ENCODE peak calls at places on chromosomes 11 and 22, in nine cellular contexts. O, G, T, N, L, P, E, Q and Y are unnamed samples.
A peak's percentile ranks its signal among the peaks of the same experiment; 100 is the strongest.

GRCh38 chr11:132134322-132134721 is 763.9 kb downstream of the NTM start:
- DNase-seq in O (no peak), G (no peak), T (no peak), N (no peak), L (no peak), P (no peak), E (no peak), Q (no peak), Y (peak; percentile 10)

GRCh38 chr22:37303821-37304274 is 21.5 kb downstream of the CYTH4 start:
- DNase-seq in O (no peak), G (no peak), T (peak; percentile 79), N (peak; percentile 86), L (peak; percentile 39), P (peak; percentile 89), E (no peak), Q (no peak), Y (peak; percentile 84)

GRCh38 chr11:2214527-2215229 is 43.1 kb upstream of the TH start:
- DNase-seq in O (no peak), G (no peak), T (no peak), N (no peak), L (no peak), P (no peak), E (no peak), Q (no peak), Y (no peak)

GRCh38 chr11:68373810-68374501 is 61.6 kb downstream of the LRP5 start:
- DNase-seq in O (peak; percentile 52), G (no peak), T (peak; percentile 42), N (no peak), L (peak; percentile 53), P (peak; percentile 80), E (no peak), Q (no peak), Y (no peak)

GRCh38 chr22:29487587-29487986 is 7.6 kb downstream of the NEFH start:
- DNase-seq in O (no peak), G (no peak), T (no peak), N (no peak), L (no peak), P (no peak), E (no peak), Q (no peak), Y (no peak)

GRCh38 chr22:46807458-46807857 is 45.0 kb downstream of the TBC1D22A start:
- DNase-seq in O (no peak), G (no peak), T (no peak), N (no peak), L (no peak), P (no peak), E (no peak), Q (no peak), Y (no peak)

GRCh38 chr11:55661901-55662300 is at the start of gene OR4C6:
- DNase-seq in O (no peak), G (no peak), T (no peak), N (no peak), L (no peak), P (no peak), E (no peak), Q (no peak), Y (no peak)

GRCh38 chr11:112605093-112605666 is 344.5 kb upstream of the PLET1 start:
- DNase-seq in O (no peak), G (no peak), T (no peak), N (no peak), L (no peak), P (no peak), E (no peak), Q (no peak), Y (no peak)

GRCh38 chr11:27471588-27472397 is 797 bp downstream of the LGR4 start:
- DNase-seq in O (peak; percentile 54), G (no peak), T (peak; percentile 48), N (peak; percentile 42), L (peak; percentile 32), P (no peak), E (peak; percentile 60), Q (peak; percentile 2), Y (peak; percentile 46)

GRCh38 chr22:48705159-48705916 is 1122.3 kb downstream of the BRD1 start:
- DNase-seq in O (no peak), G (no peak), T (no peak), N (no peak), L (no peak), P (no peak), E (no peak), Q (no peak), Y (no peak)

GRCh38 chr22:17916226-17916889 is 108.0 kb downstream of the MICAL3 start:
- DNase-seq in O (no peak), G (no peak), T (no peak), N (no peak), L (no peak), P (no peak), E (no peak), Q (no peak), Y (no peak)

GRCh38 chr22:19966908-19967750 is 25.5 kb upstream of the TXNRD2 start:
- DNase-seq in O (no peak), G (no peak), T (peak; percentile 48), N (no peak), L (no peak), P (no peak), E (no peak), Q (no peak), Y (no peak)

GRCh38 chr11:69227271-69227670 is 66.7 kb upstream of the MYEOV start:
- DNase-seq in O (no peak), G (no peak), T (no peak), N (no peak), L (no peak), P (no peak), E (no peak), Q (no peak), Y (no peak)